ENCODE peak calls at places on chromosomes 7 and 10, in nine cellular contexts. P is H54, J is ecto neural progenitor cell, K is upper lobe of left lung, A is KBM-7, O is body of pancreas, Y is foreskin fibroblast, B is H7, L is NCI-H1105. F is an unnamed sample.

GRCh38 chr10:132735923-132736391 is 50.0 kb downstream of the NKX6-2 start:
- DNase-seq in L (no peak), A (no peak), O (no peak), J (no peak), P (no peak), K (peak), Y (no peak), B (no peak), F (no peak)

GRCh38 chr10:124949543-124949942 is 7.6 kb downstream of the ZRANB1 start:
- DNase-seq in O (no peak), J (no peak), Y (peak), K (no peak), B (no peak), L (no peak), A (no peak), P (no peak), F (no peak)

GRCh38 chr10:102645388-102645740 is 1.1 kb downstream of the TRIM8 start:
- DNase-seq in P (no peak), O (peak), K (no peak), L (no peak), A (no peak), J (no peak), Y (no peak), B (no peak), F (no peak)

GRCh38 chr7:50727072-50727471 is 55.6 kb downstream of the GRB10 start:
- DNase-seq in P (no peak), Y (no peak), A (no peak), K (no peak), O (no peak), B (peak), J (peak), L (no peak), F (no peak)

GRCh38 chr10:80894339-80894791 is 356.7 kb downstream of the SH2D4B start:
- DNase-seq in O (no peak), L (no peak), B (peak), A (no peak), K (no peak), P (no peak), Y (no peak), J (no peak), F (no peak)

GRCh38 chr10:89471110-89471814 is 56.9 kb downstream of the IFIT5 start:
- DNase-seq in O (no peak), Y (peak), B (no peak), P (no peak), K (no peak), A (no peak), J (no peak), L (no peak), F (no peak)

GRCh38 chr10:46536781-46537180 is 19.7 kb downstream of the GPRIN2 start:
- DNase-seq in B (no peak), P (no peak), O (no peak), L (no peak), Y (no peak), J (no peak), K (no peak), A (no peak), F (no peak)

GRCh38 chr7:106858618-106859532 is 6.2 kb upstream of the PIK3CG start:
- DNase-seq in O (peak), B (no peak), P (no peak), A (peak), L (peak), K (no peak), Y (no peak), J (no peak), F (no peak)

GRCh38 chr10:69567920-69568319 is 5.3 kb downstream of the NEUROG3 start:
- DNase-seq in Y (peak), O (peak), J (peak), P (no peak), L (no peak), A (peak), K (no peak), B (peak), F (no peak)

GRCh38 chr7:95180-95862 is 97.0 kb upstream of the FAM20C start:
- DNase-seq in O (no peak), Y (no peak), L (no peak), A (no peak), B (no peak), J (no peak), K (no peak), P (peak), F (no peak)

GRCh38 chr7:119720541-119720940 is 552.4 kb upstream of the KCND2 start:
- DNase-seq in L (no peak), J (no peak), P (peak), B (no peak), A (no peak), O (no peak), K (no peak), Y (peak), F (no peak)